ENCODE peak calls at places on chromosomes 4 and X, in nine cellular contexts. One of them, this sample, is unnamed.

GRCh38 chrX:54931107-54931506 is 10.5 kb downstream of the TRO start:
- DNase-seq in ascending aorta: no peak
- DNase-seq in progenitor cell of endocrine pancreas: no peak
- DNase-seq in NCI-H774: no peak
- DNase-seq in Caco-2: no peak
- DNase-seq in cardiac fibroblast: no peak
- DNase-seq in activated gamma-delta T cell treated with Interleukin-2 at 50 U/mL for 16 hours: no peak
- DNase-seq in EH: no peak
- DNase-seq in ELF-1: no peak
- DNase-seq in this sample: no peak

GRCh38 chr4:86927843-86928395 is 6.9 kb upstream of the AFF1 start:
- DNase-seq in NCI-H774: no peak
- DNase-seq in EH: peak; percentile 97
- DNase-seq in progenitor cell of endocrine pancreas: no peak
- DNase-seq in activated gamma-delta T cell treated with Interleukin-2 at 50 U/mL for 16 hours: no peak
- DNase-seq in cardiac fibroblast: peak; percentile 98
- DNase-seq in ascending aorta: peak; percentile 76
- DNase-seq in Caco-2: peak; percentile 12
- DNase-seq in ELF-1: no peak
- DNase-seq in this sample: no peak

GRCh38 chr4:145735777-145736176 is 55.8 kb downstream of the C4orf51 start:
- DNase-seq in Caco-2: no peak
- DNase-seq in ascending aorta: no peak
- DNase-seq in ELF-1: no peak
- DNase-seq in cardiac fibroblast: no peak
- DNase-seq in EH: peak; percentile 44
- DNase-seq in NCI-H774: no peak
- DNase-seq in progenitor cell of endocrine pancreas: no peak
- DNase-seq in activated gamma-delta T cell treated with Interleukin-2 at 50 U/mL for 16 hours: no peak
- DNase-seq in this sample: no peak

GRCh38 chrX:16822723-16823122 is 36.5 kb downstream of the TXLNG start:
- DNase-seq in progenitor cell of endocrine pancreas: no peak
- DNase-seq in EH: peak; percentile 65
- DNase-seq in NCI-H774: no peak
- DNase-seq in cardiac fibroblast: peak; percentile 83
- DNase-seq in ELF-1: no peak
- DNase-seq in activated gamma-delta T cell treated with Interleukin-2 at 50 U/mL for 16 hours: no peak
- DNase-seq in Caco-2: no peak
- DNase-seq in ascending aorta: no peak
- DNase-seq in this sample: no peak

GRCh38 chr4:153497988-153498967 is 32.1 kb downstream of the TMEM131L start:
- DNase-seq in Caco-2: no peak
- DNase-seq in ELF-1: peak; percentile 64
- DNase-seq in activated gamma-delta T cell treated with Interleukin-2 at 50 U/mL for 16 hours: no peak
- DNase-seq in NCI-H774: no peak
- DNase-seq in progenitor cell of endocrine pancreas: no peak
- DNase-seq in EH: peak; percentile 83
- DNase-seq in ascending aorta: no peak
- DNase-seq in cardiac fibroblast: peak; percentile 89
- DNase-seq in this sample: no peak

GRCh38 chrX:149611619-149612018 is 16.5 kb upstream of the HSFX2 start:
- DNase-seq in cardiac fibroblast: no peak
- DNase-seq in NCI-H774: no peak
- DNase-seq in ascending aorta: no peak
- DNase-seq in EH: no peak
- DNase-seq in Caco-2: no peak
- DNase-seq in ELF-1: no peak
- DNase-seq in activated gamma-delta T cell treated with Interleukin-2 at 50 U/mL for 16 hours: no peak
- DNase-seq in progenitor cell of endocrine pancreas: no peak
- DNase-seq in this sample: no peak

GRCh38 chr4:98522603-98523395 is 135.6 kb downstream of the TSPAN5 start:
- DNase-seq in EH: peak; percentile 95
- DNase-seq in ascending aorta: no peak
- DNase-seq in ELF-1: no peak
- DNase-seq in progenitor cell of endocrine pancreas: no peak
- DNase-seq in activated gamma-delta T cell treated with Interleukin-2 at 50 U/mL for 16 hours: no peak
- DNase-seq in NCI-H774: no peak
- DNase-seq in Caco-2: no peak
- DNase-seq in cardiac fibroblast: peak; percentile 75
- DNase-seq in this sample: no peak

GRCh38 chr4:76023381-76023780 is at the start of gene CXCL10:
- DNase-seq in progenitor cell of endocrine pancreas: no peak
- DNase-seq in EH: peak; percentile 1
- DNase-seq in activated gamma-delta T cell treated with Interleukin-2 at 50 U/mL for 16 hours: no peak
- DNase-seq in ascending aorta: no peak
- DNase-seq in ELF-1: no peak
- DNase-seq in Caco-2: no peak
- DNase-seq in NCI-H774: no peak
- DNase-seq in cardiac fibroblast: no peak
- DNase-seq in this sample: no peak

GRCh38 chr4:95985791-95986190 is 145.9 kb downstream of the PDHA2 start:
- DNase-seq in Caco-2: no peak
- DNase-seq in NCI-H774: no peak
- DNase-seq in cardiac fibroblast: peak; percentile 3
- DNase-seq in activated gamma-delta T cell treated with Interleukin-2 at 50 U/mL for 16 hours: no peak
- DNase-seq in progenitor cell of endocrine pancreas: no peak
- DNase-seq in ELF-1: no peak
- DNase-seq in ascending aorta: no peak
- DNase-seq in EH: no peak
- DNase-seq in this sample: no peak

GRCh38 chrX:103584606-103585005 is 709 bp upstream of the TCEAL4 start:
- DNase-seq in ELF-1: no peak
- DNase-seq in cardiac fibroblast: peak; percentile 47
- DNase-seq in Caco-2: no peak
- DNase-seq in progenitor cell of endocrine pancreas: no peak
- DNase-seq in EH: peak; percentile 11
- DNase-seq in activated gamma-delta T cell treated with Interleukin-2 at 50 U/mL for 16 hours: no peak
- DNase-seq in NCI-H774: no peak
- DNase-seq in ascending aorta: no peak
- DNase-seq in this sample: no peak

GRCh38 chr4:182808673-182809416 is 108.3 kb downstream of the DCTD start:
- DNase-seq in Caco-2: no peak
- DNase-seq in activated gamma-delta T cell treated with Interleukin-2 at 50 U/mL for 16 hours: peak; percentile 38
- DNase-seq in EH: peak; percentile 12
- DNase-seq in ELF-1: no peak
- DNase-seq in ascending aorta: no peak
- DNase-seq in cardiac fibroblast: no peak
- DNase-seq in NCI-H774: no peak
- DNase-seq in progenitor cell of endocrine pancreas: no peak
- DNase-seq in this sample: no peak

GRCh38 chr4:140330311-140330900 is 43.0 kb upstream of the SCOC start:
- DNase-seq in ELF-1: no peak
- DNase-seq in EH: peak; percentile 46
- DNase-seq in activated gamma-delta T cell treated with Interleukin-2 at 50 U/mL for 16 hours: no peak
- DNase-seq in cardiac fibroblast: peak; percentile 64
- DNase-seq in Caco-2: peak; percentile 18
- DNase-seq in ascending aorta: no peak
- DNase-seq in progenitor cell of endocrine pancreas: no peak
- DNase-seq in NCI-H774: no peak
- DNase-seq in this sample: no peak

GRCh38 chr4:63757919-63758318 is 651.3 kb downstream of the TECRL start:
- DNase-seq in Caco-2: no peak
- DNase-seq in EH: no peak
- DNase-seq in ELF-1: no peak
- DNase-seq in cardiac fibroblast: peak; percentile 5
- DNase-seq in activated gamma-delta T cell treated with Interleukin-2 at 50 U/mL for 16 hours: no peak
- DNase-seq in progenitor cell of endocrine pancreas: no peak
- DNase-seq in NCI-H774: no peak
- DNase-seq in ascending aorta: no peak
- DNase-seq in this sample: no peak

GRCh38 chr4:76585270-76585669 is 150.2 kb downstream of the SHROOM3 start:
- DNase-seq in EH: no peak
- DNase-seq in cardiac fibroblast: peak; percentile 44
- DNase-seq in Caco-2: no peak
- DNase-seq in activated gamma-delta T cell treated with Interleukin-2 at 50 U/mL for 16 hours: no peak
- DNase-seq in ascending aorta: no peak
- DNase-seq in ELF-1: no peak
- DNase-seq in NCI-H774: no peak
- DNase-seq in progenitor cell of endocrine pancreas: no peak
- DNase-seq in this sample: no peak

GRCh38 chrX:134520860-134521390 is 61.0 kb downstream of the HPRT1 start:
- DNase-seq in cardiac fibroblast: peak; percentile 81
- DNase-seq in activated gamma-delta T cell treated with Interleukin-2 at 50 U/mL for 16 hours: no peak
- DNase-seq in NCI-H774: peak; percentile 39
- DNase-seq in ascending aorta: no peak
- DNase-seq in EH: peak; percentile 74
- DNase-seq in progenitor cell of endocrine pancreas: no peak
- DNase-seq in ELF-1: peak; percentile 92
- DNase-seq in Caco-2: peak; percentile 61
- DNase-seq in this sample: no peak

GRCh38 chr4:24656906-24657305 is 72.6 kb upstream of the DHX15 start:
- DNase-seq in progenitor cell of endocrine pancreas: no peak
- DNase-seq in cardiac fibroblast: no peak
- DNase-seq in ascending aorta: no peak
- DNase-seq in ELF-1: no peak
- DNase-seq in NCI-H774: no peak
- DNase-seq in EH: no peak
- DNase-seq in activated gamma-delta T cell treated with Interleukin-2 at 50 U/mL for 16 hours: no peak
- DNase-seq in Caco-2: no peak
- DNase-seq in this sample: no peak

GRCh38 chrX:14398725-14399124 is 130.6 kb upstream of the GLRA2 start:
- DNase-seq in Caco-2: peak; percentile 4
- DNase-seq in activated gamma-delta T cell treated with Interleukin-2 at 50 U/mL for 16 hours: no peak
- DNase-seq in NCI-H774: no peak
- DNase-seq in EH: peak; percentile 61
- DNase-seq in ELF-1: no peak
- DNase-seq in ascending aorta: no peak
- DNase-seq in cardiac fibroblast: no peak
- DNase-seq in progenitor cell of endocrine pancreas: no peak
- DNase-seq in this sample: peak; percentile 57

GRCh38 chr4:171639540-171639939 is 173.7 kb upstream of the GALNTL6 start:
- DNase-seq in ascending aorta: no peak
- DNase-seq in Caco-2: no peak
- DNase-seq in activated gamma-delta T cell treated with Interleukin-2 at 50 U/mL for 16 hours: no peak
- DNase-seq in NCI-H774: no peak
- DNase-seq in cardiac fibroblast: no peak
- DNase-seq in progenitor cell of endocrine pancreas: no peak
- DNase-seq in EH: no peak
- DNase-seq in ELF-1: no peak
- DNase-seq in this sample: no peak

GRCh38 chr4:78667337-78667736 is 108.8 kb upstream of the BMP2K start:
- DNase-seq in activated gamma-delta T cell treated with Interleukin-2 at 50 U/mL for 16 hours: no peak
- DNase-seq in ascending aorta: no peak
- DNase-seq in ELF-1: no peak
- DNase-seq in Caco-2: no peak
- DNase-seq in progenitor cell of endocrine pancreas: no peak
- DNase-seq in NCI-H774: no peak
- DNase-seq in EH: no peak
- DNase-seq in cardiac fibroblast: no peak
- DNase-seq in this sample: no peak

GRCh38 chr4:94525993-94526740 is 74.4 kb downstream of the PDLIM5 start:
- DNase-seq in EH: peak; percentile 85
- DNase-seq in cardiac fibroblast: peak; percentile 49
- DNase-seq in ELF-1: no peak
- DNase-seq in ascending aorta: no peak
- DNase-seq in progenitor cell of endocrine pancreas: no peak
- DNase-seq in NCI-H774: no peak
- DNase-seq in activated gamma-delta T cell treated with Interleukin-2 at 50 U/mL for 16 hours: no peak
- DNase-seq in Caco-2: no peak
- DNase-seq in this sample: no peak

GRCh38 chrX:107669276-107669675 is 41.0 kb downstream of the PRPS1 start:
- DNase-seq in progenitor cell of endocrine pancreas: no peak
- DNase-seq in ascending aorta: no peak
- DNase-seq in NCI-H774: no peak
- DNase-seq in ELF-1: no peak
- DNase-seq in activated gamma-delta T cell treated with Interleukin-2 at 50 U/mL for 16 hours: no peak
- DNase-seq in Caco-2: no peak
- DNase-seq in cardiac fibroblast: no peak
- DNase-seq in EH: no peak
- DNase-seq in this sample: no peak

GRCh38 chr4:123452585-123452984 is 56.0 kb downstream of the SPRY1 start:
- DNase-seq in progenitor cell of endocrine pancreas: no peak
- DNase-seq in EH: peak; percentile 87
- DNase-seq in ascending aorta: peak; percentile 76
- DNase-seq in ELF-1: no peak
- DNase-seq in activated gamma-delta T cell treated with Interleukin-2 at 50 U/mL for 16 hours: no peak
- DNase-seq in Caco-2: no peak
- DNase-seq in NCI-H774: no peak
- DNase-seq in cardiac fibroblast: peak; percentile 51
- DNase-seq in this sample: peak; percentile 68

GRCh38 chrX:136064661-136065043 is 79.4 kb downstream of the SLC9A6 start:
- DNase-seq in ELF-1: no peak
- DNase-seq in cardiac fibroblast: no peak
- DNase-seq in Caco-2: no peak
- DNase-seq in EH: no peak
- DNase-seq in NCI-H774: no peak
- DNase-seq in progenitor cell of endocrine pancreas: no peak
- DNase-seq in activated gamma-delta T cell treated with Interleukin-2 at 50 U/mL for 16 hours: no peak
- DNase-seq in ascending aorta: no peak
- DNase-seq in this sample: no peak

GRCh38 chr4:139672215-139672614 is 6.6 kb downstream of the MGST2 start:
- DNase-seq in Caco-2: no peak
- DNase-seq in activated gamma-delta T cell treated with Interleukin-2 at 50 U/mL for 16 hours: no peak
- DNase-seq in ELF-1: peak; percentile 48
- DNase-seq in EH: peak; percentile 37
- DNase-seq in cardiac fibroblast: no peak
- DNase-seq in NCI-H774: no peak
- DNase-seq in ascending aorta: no peak
- DNase-seq in progenitor cell of endocrine pancreas: no peak
- DNase-seq in this sample: no peak

GRCh38 chr4:84750260-84750955 is 167.5 kb downstream of the CDS1 start:
- DNase-seq in activated gamma-delta T cell treated with Interleukin-2 at 50 U/mL for 16 hours: no peak
- DNase-seq in ascending aorta: no peak
- DNase-seq in Caco-2: peak; percentile 41
- DNase-seq in progenitor cell of endocrine pancreas: no peak
- DNase-seq in EH: peak; percentile 66
- DNase-seq in cardiac fibroblast: peak; percentile 73
- DNase-seq in ELF-1: no peak
- DNase-seq in NCI-H774: no peak
- DNase-seq in this sample: no peak

GRCh38 chr4:4838602-4839470 is 20.6 kb upstream of the MSX1 start:
- DNase-seq in EH: no peak
- DNase-seq in cardiac fibroblast: no peak
- DNase-seq in ascending aorta: no peak
- DNase-seq in progenitor cell of endocrine pancreas: no peak
- DNase-seq in activated gamma-delta T cell treated with Interleukin-2 at 50 U/mL for 16 hours: no peak
- DNase-seq in NCI-H774: no peak
- DNase-seq in Caco-2: no peak
- DNase-seq in ELF-1: no peak
- DNase-seq in this sample: no peak

GRCh38 chrX:86121916-86122315 is 26.3 kb upstream of the DACH2 start:
- DNase-seq in EH: no peak
- DNase-seq in Caco-2: no peak
- DNase-seq in NCI-H774: no peak
- DNase-seq in activated gamma-delta T cell treated with Interleukin-2 at 50 U/mL for 16 hours: no peak
- DNase-seq in ELF-1: peak; percentile 52
- DNase-seq in progenitor cell of endocrine pancreas: no peak
- DNase-seq in ascending aorta: no peak
- DNase-seq in cardiac fibroblast: no peak
- DNase-seq in this sample: no peak